ENCODE peak calls at places on chromosomes 6 and 20, in seven cellular contexts. O, H, G, T, M, K and P are unnamed samples.

GRCh38 chr6:95794749-95795148 is 217.4 kb downstream of the MANEA start:
- DNase-seq in O (no peak), H (no peak), G (no peak), T (no peak), M (no peak), K (no peak), P (no peak)

GRCh38 chr6:119479860-119480655 is 130.5 kb upstream of the MAN1A1 start:
- DNase-seq in O (no peak), H (no peak), G (no peak), T (no peak), M (peak; percentile 68), K (no peak), P (no peak)

GRCh38 chr6:33343953-33344611 is 26.5 kb upstream of the ZBTB22 start:
- DNase-seq in O (no peak), H (no peak), G (no peak), T (no peak), M (no peak), K (no peak), P (no peak)

GRCh38 chr6:41027799-41028617 is 11.0 kb downstream of the UNC5CL start:
- DNase-seq in O (peak; percentile 47), H (peak; percentile 86), G (peak; percentile 30), T (peak; percentile 60), M (peak; percentile 85), K (peak; percentile 95), P (peak; percentile 85)

GRCh38 chr20:61753196-61753942 is 312.3 kb downstream of the TAF4 start:
- DNase-seq in O (no peak), H (no peak), G (no peak), T (no peak), M (no peak), K (no peak), P (no peak)

GRCh38 chr20:53070714-53071392 is 98.7 kb downstream of the TSHZ2 start:
- DNase-seq in O (peak; percentile 28), H (no peak), G (no peak), T (no peak), M (no peak), K (no peak), P (no peak)

GRCh38 chr6:136070815-136071214 is 179.3 kb downstream of the MTFR2 start:
- DNase-seq in O (no peak), H (no peak), G (no peak), T (no peak), M (no peak), K (no peak), P (no peak)

GRCh38 chr6:105560611-105561066 is 157.8 kb upstream of the PREP start:
- DNase-seq in O (no peak), H (peak; percentile 19), G (peak; percentile 70), T (no peak), M (no peak), K (no peak), P (no peak)

GRCh38 chr6:105993769-105994521 is 92.2 kb upstream of the PRDM1 start:
- DNase-seq in O (no peak), H (no peak), G (no peak), T (no peak), M (no peak), K (peak; percentile 41), P (no peak)

GRCh38 chr6:23980965-23981364 is 145.1 kb upstream of the NRSN1 start:
- DNase-seq in O (no peak), H (no peak), G (no peak), T (no peak), M (no peak), K (no peak), P (no peak)

GRCh38 chr20:36465109-36466080 is 75.9 kb upstream of the MYL9 start:
- DNase-seq in O (peak; percentile 66), H (no peak), G (no peak), T (no peak), M (peak; percentile 88), K (no peak), P (no peak)

GRCh38 chr20:11094196-11094595 is 420.4 kb upstream of the JAG1 start:
- DNase-seq in O (no peak), H (no peak), G (no peak), T (no peak), M (no peak), K (no peak), P (no peak)

GRCh38 chr6:125370343-125370742 is 68.6 kb upstream of the HDDC2 start:
- DNase-seq in O (no peak), H (no peak), G (no peak), T (no peak), M (no peak), K (no peak), P (no peak)

GRCh38 chr6:56890683-56891429 is 64.1 kb upstream of the BEND6 start:
- DNase-seq in O (no peak), H (peak; percentile 38), G (peak; percentile 92), T (no peak), M (peak; percentile 75), K (no peak), P (peak; percentile 42)

GRCh38 chr6:134004714-134005113 is 47.7 kb downstream of the SLC2A12 start:
- DNase-seq in O (no peak), H (no peak), G (no peak), T (no peak), M (no peak), K (no peak), P (no peak)

DNA sequence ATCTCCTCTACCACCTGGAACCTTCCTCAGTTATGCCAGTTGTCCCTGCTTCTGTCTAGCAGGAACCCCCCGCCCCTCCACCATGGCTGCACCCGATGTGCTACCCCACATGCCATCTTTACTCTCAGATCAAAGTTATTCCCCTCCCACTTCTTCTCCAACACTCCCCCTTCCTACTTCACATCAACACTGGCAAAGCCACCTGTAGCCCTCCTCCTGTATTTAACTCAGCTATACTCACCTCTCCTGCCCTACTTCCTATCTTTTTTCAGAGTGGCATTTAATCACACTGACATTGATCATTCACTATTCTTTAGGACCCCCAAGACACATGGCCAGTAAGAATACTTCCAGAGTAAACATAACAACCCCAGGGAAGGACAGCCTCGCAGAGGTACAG is 84.3 kb downstream of the MBOAT1 start:
- DNase-seq in O (no peak), H (no peak), G (no peak), T (no peak), M (no peak), K (no peak), P (no peak)
- TF ChIP-seq POLR2AphosphoS5 in O (no peak), H (no peak), G (no peak), T (no peak), M (no peak), K (no peak), P (no peak)

GRCh38 chr20:8132632-8133587 is 844 bp downstream of the PLCB1 start:
- DNase-seq in O (no peak), H (no peak), G (no peak), T (no peak), M (no peak), K (no peak), P (no peak)

GRCh38 chr20:8132015-8132631 is at the start of gene PLCB1:
- DNase-seq in O (peak; percentile 86), H (peak; percentile 67), G (no peak), T (peak; percentile 69), M (peak; percentile 26), K (peak; percentile 96), P (peak; percentile 74)

GRCh38 chr20:8130840-8131526 is 1.1 kb upstream of the PLCB1 start:
- DNase-seq in O (no peak), H (no peak), G (no peak), T (no peak), M (no peak), K (no peak), P (no peak)

GRCh38 chr20:8129211-8129986 is 2.7 kb upstream of the PLCB1 start:
- DNase-seq in O (peak; percentile 86), H (no peak), G (no peak), T (no peak), M (no peak), K (no peak), P (no peak)

DNA sequence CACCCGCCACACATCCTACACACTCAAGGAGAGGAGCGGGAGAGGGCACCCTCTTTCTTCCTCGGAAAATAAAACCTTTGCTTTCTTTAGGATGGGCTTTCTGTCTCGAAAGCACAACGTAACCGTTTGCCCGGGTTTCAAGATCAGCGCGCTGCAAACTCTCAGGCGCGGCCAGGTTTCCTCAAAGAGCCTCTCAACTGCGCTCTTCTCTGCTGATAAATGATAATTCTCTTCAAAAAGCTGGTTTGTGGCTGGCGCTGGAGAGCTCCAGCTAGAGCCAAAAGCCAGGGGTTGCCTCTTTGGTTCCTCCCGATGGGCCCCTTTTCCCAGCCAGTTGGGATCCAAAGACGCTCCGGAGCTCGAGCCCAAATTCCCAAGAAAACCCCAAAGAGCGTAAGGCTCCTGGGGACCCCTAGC is 460 bp upstream of the PLCB1 start:
- DNase-seq in O (no peak), H (no peak), G (no peak), T (no peak), M (no peak), K (no peak), P (no peak)
- TF ChIP-seq TAF1 in O (no peak), H (no peak), G (no peak), T (no peak), M (no peak), K (no peak), P (no peak)

GRCh38 chr6:69018911-69019310 is 383.8 kb downstream of the ADGRB3 start:
- DNase-seq in O (no peak), H (no peak), G (no peak), T (no peak), M (no peak), K (no peak), P (no peak)

GRCh38 chr6:69022991-69023390 is 387.9 kb downstream of the ADGRB3 start:
- DNase-seq in O (no peak), H (no peak), G (no peak), T (no peak), M (no peak), K (no peak), P (no peak)

GRCh38 chr6:69019832-69020231 is 384.8 kb downstream of the ADGRB3 start:
- DNase-seq in O (no peak), H (no peak), G (no peak), T (no peak), M (no peak), K (no peak), P (no peak)
- TF ChIP-seq POLR2AphosphoS5 in O (no peak), H (no peak), G (no peak), T (no peak), M (no peak), K (no peak), P (no peak)

GRCh38 chr6:10961837-10962236 is 75.0 kb downstream of the SYCP2L start:
- DNase-seq in O (no peak), H (no peak), G (no peak), T (no peak), M (no peak), K (no peak), P (no peak)

GRCh38 chr6:10964684-10965083 is 77.8 kb downstream of the SYCP2L start:
- DNase-seq in O (no peak), H (no peak), G (peak; percentile 37), T (no peak), M (no peak), K (no peak), P (peak; percentile 28)

GRCh38 chr6:10960171-10960570 is 73.3 kb downstream of the SYCP2L start:
- DNase-seq in O (peak; percentile 29), H (no peak), G (no peak), T (no peak), M (no peak), K (no peak), P (no peak)

GRCh38 chr6:10963113-10963512 is 76.3 kb downstream of the SYCP2L start:
- DNase-seq in O (no peak), H (no peak), G (no peak), T (no peak), M (no peak), K (no peak), P (no peak)

DNA sequence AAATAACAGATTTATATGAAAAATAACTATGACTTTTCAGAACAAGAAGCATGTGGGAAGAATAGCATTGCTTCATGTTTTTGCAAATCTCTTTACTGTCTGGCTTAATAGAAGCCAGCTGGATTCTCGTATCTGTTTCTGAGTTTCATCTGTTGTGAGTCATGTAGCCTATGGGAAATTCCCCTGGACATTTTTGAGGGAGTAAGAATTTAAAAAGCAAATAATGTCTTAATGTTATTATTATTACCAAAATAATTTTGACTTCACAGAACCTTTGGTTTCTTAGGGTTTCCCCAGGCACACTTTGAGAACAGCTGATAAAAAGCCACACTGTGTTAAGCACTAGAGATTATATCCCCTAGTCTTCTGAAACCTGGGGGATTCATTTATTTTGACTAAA is 75.8 kb downstream of the SYCP2L start:
- DNase-seq in O (no peak), H (no peak), G (no peak), T (no peak), M (no peak), K (peak; percentile 23), P (no peak)
- TF ChIP-seq TAF1 in O (no peak), H (no peak), G (no peak), T (no peak), M (no peak), K (no peak), P (no peak)